ENCODE peak calls at places on chromosomes 1 and 21, in seven cellular contexts. C is breast epithelium, L is GM23338, Q is HL-60, S is SK-N-SH, B is Panc1, G is HCT116. H is an unnamed sample.

GRCh38 chr1:33379631-33380354 is 51.1 kb downstream of the PHC2 start:
- DNase-seq in C (no peak), L (peak; percentile 24), Q (no peak), S (no peak), B (no peak), G (no peak), H (no peak)

GRCh38 chr1:28737245-28738137 is 751 bp downstream of the YTHDF2 start:
- DNase-seq in C (no peak), L (peak; percentile 86), Q (no peak), S (peak; percentile 84), B (no peak), G (peak; percentile 27), H (peak; percentile 65)

GRCh38 chr21:37071561-37072238 is 1.2 kb downstream of the PIGP start:
- DNase-seq in C (peak; percentile 70), L (peak; percentile 20), Q (no peak), S (peak; percentile 34), B (no peak), G (no peak), H (peak; percentile 79)

GRCh38 chr1:163509126-163509525 is 187.4 kb downstream of the NUF2 start:
- DNase-seq in C (no peak), L (no peak), Q (no peak), S (no peak), B (no peak), G (no peak), H (no peak)

GRCh38 chr1:224894915-224895314 is 34.6 kb upstream of the DNAH14 start:
- DNase-seq in C (no peak), L (peak; percentile 82), Q (no peak), S (peak; percentile 6), B (no peak), G (peak; percentile 18), H (no peak)

GRCh38 chr1:172070055-172070454 is 228.8 kb downstream of the DNM3 start:
- DNase-seq in C (no peak), L (no peak), Q (no peak), S (no peak), B (no peak), G (no peak), H (no peak)

GRCh38 chr1:12617511-12617900 is 504 bp downstream of the DHRS3 start:
- DNase-seq in C (no peak), L (peak; percentile 38), Q (no peak), S (no peak), B (no peak), G (no peak), H (no peak)

GRCh38 chr1:211198111-211198510 is 61.1 kb upstream of the RCOR3 start:
- DNase-seq in C (no peak), L (no peak), Q (no peak), S (no peak), B (no peak), G (no peak), H (no peak)

GRCh38 chr1:3740038-3740437 is 12.2 kb upstream of the CCDC27 start:
- DNase-seq in C (no peak), L (no peak), Q (no peak), S (no peak), B (no peak), G (no peak), H (no peak)

GRCh38 chr1:84504580-84505021 is 1.6 kb upstream of the SPATA1 start:
- DNase-seq in C (no peak), L (no peak), Q (no peak), S (peak; percentile 23), B (no peak), G (no peak), H (no peak)

GRCh38 chr1:160346953-160347352 is 3.8 kb downstream of the NCSTN start:
- DNase-seq in C (no peak), L (no peak), Q (peak; percentile 74), S (no peak), B (no peak), G (no peak), H (peak; percentile 68)

GRCh38 chr1:27526569-27527222 is 36.7 kb upstream of the WASF2 start:
- DNase-seq in C (no peak), L (no peak), Q (peak; percentile 43), S (no peak), B (no peak), G (no peak), H (no peak)

GRCh38 chr1:206907304-206907991 is 10.2 kb downstream of the IL24 start:
- DNase-seq in C (no peak), L (peak; percentile 81), Q (no peak), S (peak; percentile 41), B (no peak), G (no peak), H (no peak)

GRCh38 chr1:98732985-98733781 is 71.7 kb downstream of the SNX7 start:
- DNase-seq in C (no peak), L (no peak), Q (no peak), S (no peak), B (no peak), G (no peak), H (no peak)

DNA sequence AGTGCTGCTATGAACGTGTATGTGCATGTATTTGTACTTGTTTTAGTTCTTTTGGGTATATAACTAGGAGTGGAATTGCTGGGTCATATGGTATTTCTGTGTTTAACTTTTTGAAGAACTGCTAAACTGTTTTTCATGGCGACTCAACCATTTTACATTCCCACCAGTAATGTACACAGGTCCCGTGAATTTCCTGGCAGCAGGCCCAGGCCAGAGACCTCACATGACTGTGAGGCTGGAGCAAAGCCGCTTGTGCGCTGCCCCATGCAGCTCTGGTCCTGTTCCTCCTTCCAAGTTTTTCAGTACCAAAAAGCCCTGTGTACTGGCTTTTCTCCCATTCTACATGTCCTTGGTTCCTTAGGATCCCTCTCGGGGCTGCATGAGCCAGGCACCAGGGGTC is 29.6 kb downstream of the ACOT11 start:
- DNase-seq in C (peak; percentile 53), L (no peak), Q (no peak), S (no peak), B (no peak), G (no peak), H (no peak)
- H3K27ac ChIP-seq in C (peak overlapping the region; percentile 36), L (no peak overlapping the region), Q (no peak overlapping the region), S (no peak overlapping the region), B (no peak overlapping the region), G (no peak overlapping the region), H (no peak overlapping the region)

GRCh38 chr1:204493882-204494280 is 724 bp downstream of the PIK3C2B start:
- DNase-seq in C (no peak), L (peak; percentile 51), Q (no peak), S (peak; percentile 78), B (no peak), G (no peak), H (peak; percentile 89)
- TF ChIP-seq POLR2AphosphoS5 in C (no peak), L (no peak), Q (no peak), S (no peak), B (no peak), G (no peak), H (no peak)

GRCh38 chr21:46637952-46638746 is 2.7 kb downstream of the PRMT2 start:
- DNase-seq in C (no peak), L (no peak), Q (no peak), S (no peak), B (no peak), G (no peak), H (no peak)
- H3K27ac ChIP-seq in C (peak overlapping the region; percentile 15), L (no peak overlapping the region), Q (no peak overlapping the region), S (no peak overlapping the region), B (no peak overlapping the region), G (no peak overlapping the region), H (no peak overlapping the region)

GRCh38 chr1:72023063-72023647 is 259.2 kb downstream of the NEGR1 start:
- DNase-seq in C (no peak), L (peak; percentile 47), Q (no peak), S (no peak), B (no peak), G (no peak), H (no peak)
- TF ChIP-seq POLR2AphosphoS5 in C (no peak), L (no peak), Q (no peak), S (no peak), B (no peak), G (no peak), H (no peak)

GRCh38 chr1:23530750-23531651 is at the start of gene E2F2:
- DNase-seq in C (peak; percentile 79), L (peak; percentile 94), Q (peak; percentile 75), S (peak; percentile 94), B (no peak), G (peak; percentile 81), H (peak; percentile 93)
- H3K27ac ChIP-seq in C (peak within 1 kb of the TSS; percentile 61), L (peak within 1 kb of the TSS; percentile 30), Q (peak within 1 kb of the TSS; percentile 89), S (no peak within 1 kb of the TSS), B (peak within 1 kb of the TSS; percentile 76), G (peak within 1 kb of the TSS; percentile 80), H (peak within 1 kb of the TSS; percentile 27)

GRCh38 chr1:233668146-233668724 is 54.3 kb downstream of the KCNK1 start:
- DNase-seq in C (no peak), L (no peak), Q (no peak), S (no peak), B (no peak), G (no peak), H (no peak)
- TF ChIP-seq POLR2AphosphoS5 in C (no peak), L (no peak), Q (no peak), S (no peak), B (no peak), G (no peak), H (no peak)